ENCODE peak calls at places on chromosome 12, in nine cellular contexts. One of them, this sample, is unnamed.

GRCh38 chr12:9906888-9907287 is 25.3 kb downstream of the CLEC2A start:
- DNase-seq in H7: no peak
- DNase-seq in GDM1: no peak
- DNase-seq in stimulated activated CD4-positive, alpha-beta T cell treated with anti-CD3 and anti-CD28 coated beads, Interleukin-1b, Interleukin-23, amount 100 ng/mL, for 1 hour: no peak
- DNase-seq in activated naive CD4-positive, alpha-beta T cell treated with anti-CD3 and anti-CD28 coated beads, Interleukin-2, amount 50 U/mL, for 16 hours: peak
- DNase-seq in KG1: no peak
- DNase-seq in naive thymus-derived CD8-positive, alpha-beta T cell: peak
- DNase-seq in T-cell: no peak
- DNase-seq in foreskin keratinocyte: peak
- DNase-seq in this sample: no peak

GRCh38 chr12:105882404-105882803 is 256.4 kb downstream of the NUAK1 start:
- DNase-seq in H7: no peak
- DNase-seq in GDM1: no peak
- DNase-seq in stimulated activated CD4-positive, alpha-beta T cell treated with anti-CD3 and anti-CD28 coated beads, Interleukin-1b, Interleukin-23, amount 100 ng/mL, for 1 hour: no peak
- DNase-seq in activated naive CD4-positive, alpha-beta T cell treated with anti-CD3 and anti-CD28 coated beads, Interleukin-2, amount 50 U/mL, for 16 hours: no peak
- DNase-seq in KG1: no peak
- DNase-seq in naive thymus-derived CD8-positive, alpha-beta T cell: no peak
- DNase-seq in T-cell: no peak
- DNase-seq in foreskin keratinocyte: no peak
- DNase-seq in this sample: peak

GRCh38 chr12:65911321-65911720 is 87.0 kb downstream of the HMGA2 start:
- DNase-seq in H7: no peak
- DNase-seq in GDM1: no peak
- DNase-seq in stimulated activated CD4-positive, alpha-beta T cell treated with anti-CD3 and anti-CD28 coated beads, Interleukin-1b, Interleukin-23, amount 100 ng/mL, for 1 hour: no peak
- DNase-seq in activated naive CD4-positive, alpha-beta T cell treated with anti-CD3 and anti-CD28 coated beads, Interleukin-2, amount 50 U/mL, for 16 hours: no peak
- DNase-seq in KG1: no peak
- DNase-seq in naive thymus-derived CD8-positive, alpha-beta T cell: no peak
- DNase-seq in T-cell: no peak
- DNase-seq in foreskin keratinocyte: peak
- DNase-seq in this sample: peak

GRCh38 chr12:109836916-109837315 is 3.7 kb upstream of the TRPV4 start:
- DNase-seq in H7: no peak
- DNase-seq in GDM1: no peak
- DNase-seq in stimulated activated CD4-positive, alpha-beta T cell treated with anti-CD3 and anti-CD28 coated beads, Interleukin-1b, Interleukin-23, amount 100 ng/mL, for 1 hour: no peak
- DNase-seq in activated naive CD4-positive, alpha-beta T cell treated with anti-CD3 and anti-CD28 coated beads, Interleukin-2, amount 50 U/mL, for 16 hours: no peak
- DNase-seq in KG1: no peak
- DNase-seq in naive thymus-derived CD8-positive, alpha-beta T cell: no peak
- DNase-seq in T-cell: no peak
- DNase-seq in foreskin keratinocyte: peak
- DNase-seq in this sample: peak

GRCh38 chr12:130796985-130797686 is 41.9 kb downstream of the STX2 start:
- DNase-seq in H7: no peak
- DNase-seq in GDM1: no peak
- DNase-seq in stimulated activated CD4-positive, alpha-beta T cell treated with anti-CD3 and anti-CD28 coated beads, Interleukin-1b, Interleukin-23, amount 100 ng/mL, for 1 hour: no peak
- DNase-seq in activated naive CD4-positive, alpha-beta T cell treated with anti-CD3 and anti-CD28 coated beads, Interleukin-2, amount 50 U/mL, for 16 hours: peak
- DNase-seq in KG1: no peak
- DNase-seq in naive thymus-derived CD8-positive, alpha-beta T cell: peak
- DNase-seq in T-cell: no peak
- DNase-seq in foreskin keratinocyte: peak
- DNase-seq in this sample: no peak

GRCh38 chr12:89383235-89384049 is 31.1 kb upstream of the DUSP6 start:
- DNase-seq in H7: peak
- DNase-seq in GDM1: no peak
- DNase-seq in stimulated activated CD4-positive, alpha-beta T cell treated with anti-CD3 and anti-CD28 coated beads, Interleukin-1b, Interleukin-23, amount 100 ng/mL, for 1 hour: no peak
- DNase-seq in activated naive CD4-positive, alpha-beta T cell treated with anti-CD3 and anti-CD28 coated beads, Interleukin-2, amount 50 U/mL, for 16 hours: no peak
- DNase-seq in KG1: no peak
- DNase-seq in naive thymus-derived CD8-positive, alpha-beta T cell: no peak
- DNase-seq in T-cell: no peak
- DNase-seq in foreskin keratinocyte: no peak
- DNase-seq in this sample: no peak

GRCh38 chr12:121774968-121775474 is 18.5 kb downstream of the RHOF start:
- DNase-seq in H7: peak
- DNase-seq in GDM1: no peak
- DNase-seq in stimulated activated CD4-positive, alpha-beta T cell treated with anti-CD3 and anti-CD28 coated beads, Interleukin-1b, Interleukin-23, amount 100 ng/mL, for 1 hour: no peak
- DNase-seq in activated naive CD4-positive, alpha-beta T cell treated with anti-CD3 and anti-CD28 coated beads, Interleukin-2, amount 50 U/mL, for 16 hours: no peak
- DNase-seq in KG1: no peak
- DNase-seq in naive thymus-derived CD8-positive, alpha-beta T cell: no peak
- DNase-seq in T-cell: no peak
- DNase-seq in foreskin keratinocyte: no peak
- DNase-seq in this sample: no peak

GRCh38 chr12:11227373-11227772 is 40.6 kb upstream of the TAS2R42 start:
- DNase-seq in H7: no peak
- DNase-seq in GDM1: no peak
- DNase-seq in stimulated activated CD4-positive, alpha-beta T cell treated with anti-CD3 and anti-CD28 coated beads, Interleukin-1b, Interleukin-23, amount 100 ng/mL, for 1 hour: no peak
- DNase-seq in activated naive CD4-positive, alpha-beta T cell treated with anti-CD3 and anti-CD28 coated beads, Interleukin-2, amount 50 U/mL, for 16 hours: no peak
- DNase-seq in KG1: no peak
- DNase-seq in naive thymus-derived CD8-positive, alpha-beta T cell: no peak
- DNase-seq in T-cell: no peak
- DNase-seq in foreskin keratinocyte: no peak
- DNase-seq in this sample: no peak

GRCh38 chr12:13173537-13173936 is 23.0 kb upstream of the EMP1 start:
- DNase-seq in H7: no peak
- DNase-seq in GDM1: no peak
- DNase-seq in stimulated activated CD4-positive, alpha-beta T cell treated with anti-CD3 and anti-CD28 coated beads, Interleukin-1b, Interleukin-23, amount 100 ng/mL, for 1 hour: no peak
- DNase-seq in activated naive CD4-positive, alpha-beta T cell treated with anti-CD3 and anti-CD28 coated beads, Interleukin-2, amount 50 U/mL, for 16 hours: no peak
- DNase-seq in KG1: no peak
- DNase-seq in naive thymus-derived CD8-positive, alpha-beta T cell: no peak
- DNase-seq in T-cell: no peak
- DNase-seq in foreskin keratinocyte: peak
- DNase-seq in this sample: peak

GRCh38 chr12:81668475-81668874 is 90.7 kb downstream of the PPFIA2 start:
- DNase-seq in H7: no peak
- DNase-seq in GDM1: no peak
- DNase-seq in stimulated activated CD4-positive, alpha-beta T cell treated with anti-CD3 and anti-CD28 coated beads, Interleukin-1b, Interleukin-23, amount 100 ng/mL, for 1 hour: no peak
- DNase-seq in activated naive CD4-positive, alpha-beta T cell treated with anti-CD3 and anti-CD28 coated beads, Interleukin-2, amount 50 U/mL, for 16 hours: no peak
- DNase-seq in KG1: no peak
- DNase-seq in naive thymus-derived CD8-positive, alpha-beta T cell: no peak
- DNase-seq in T-cell: no peak
- DNase-seq in foreskin keratinocyte: peak
- DNase-seq in this sample: peak

GRCh38 chr12:33654313-33654712 is 214.7 kb upstream of the SYT10 start:
- DNase-seq in H7: no peak
- DNase-seq in GDM1: no peak
- DNase-seq in stimulated activated CD4-positive, alpha-beta T cell treated with anti-CD3 and anti-CD28 coated beads, Interleukin-1b, Interleukin-23, amount 100 ng/mL, for 1 hour: no peak
- DNase-seq in activated naive CD4-positive, alpha-beta T cell treated with anti-CD3 and anti-CD28 coated beads, Interleukin-2, amount 50 U/mL, for 16 hours: no peak
- DNase-seq in KG1: no peak
- DNase-seq in naive thymus-derived CD8-positive, alpha-beta T cell: no peak
- DNase-seq in T-cell: no peak
- DNase-seq in foreskin keratinocyte: no peak
- DNase-seq in this sample: no peak

GRCh38 chr12:26689281-26689841 is 143.6 kb downstream of the ITPR2 start:
- DNase-seq in H7: no peak
- DNase-seq in GDM1: no peak
- DNase-seq in stimulated activated CD4-positive, alpha-beta T cell treated with anti-CD3 and anti-CD28 coated beads, Interleukin-1b, Interleukin-23, amount 100 ng/mL, for 1 hour: no peak
- DNase-seq in activated naive CD4-positive, alpha-beta T cell treated with anti-CD3 and anti-CD28 coated beads, Interleukin-2, amount 50 U/mL, for 16 hours: no peak
- DNase-seq in KG1: no peak
- DNase-seq in naive thymus-derived CD8-positive, alpha-beta T cell: no peak
- DNase-seq in T-cell: no peak
- DNase-seq in foreskin keratinocyte: no peak
- DNase-seq in this sample: no peak

GRCh38 chr12:107092669-107093546 is 441 bp downstream of the CRY1 start:
- DNase-seq in H7: peak
- DNase-seq in GDM1: no peak
- DNase-seq in stimulated activated CD4-positive, alpha-beta T cell treated with anti-CD3 and anti-CD28 coated beads, Interleukin-1b, Interleukin-23, amount 100 ng/mL, for 1 hour: peak
- DNase-seq in activated naive CD4-positive, alpha-beta T cell treated with anti-CD3 and anti-CD28 coated beads, Interleukin-2, amount 50 U/mL, for 16 hours: peak
- DNase-seq in KG1: peak
- DNase-seq in naive thymus-derived CD8-positive, alpha-beta T cell: peak
- DNase-seq in T-cell: peak
- DNase-seq in foreskin keratinocyte: no peak
- DNase-seq in this sample: no peak

GRCh38 chr12:27780612-27781408 is 774 bp upstream of the MANSC4 start:
- DNase-seq in H7: peak
- DNase-seq in GDM1: no peak
- DNase-seq in stimulated activated CD4-positive, alpha-beta T cell treated with anti-CD3 and anti-CD28 coated beads, Interleukin-1b, Interleukin-23, amount 100 ng/mL, for 1 hour: peak
- DNase-seq in activated naive CD4-positive, alpha-beta T cell treated with anti-CD3 and anti-CD28 coated beads, Interleukin-2, amount 50 U/mL, for 16 hours: peak
- DNase-seq in KG1: no peak
- DNase-seq in naive thymus-derived CD8-positive, alpha-beta T cell: peak
- DNase-seq in T-cell: no peak
- DNase-seq in foreskin keratinocyte: peak
- DNase-seq in this sample: peak

GRCh38 chr12:49233842-49234526 is 30.9 kb upstream of the TUBA1C start:
- DNase-seq in H7: no peak
- DNase-seq in GDM1: peak
- DNase-seq in stimulated activated CD4-positive, alpha-beta T cell treated with anti-CD3 and anti-CD28 coated beads, Interleukin-1b, Interleukin-23, amount 100 ng/mL, for 1 hour: no peak
- DNase-seq in activated naive CD4-positive, alpha-beta T cell treated with anti-CD3 and anti-CD28 coated beads, Interleukin-2, amount 50 U/mL, for 16 hours: peak
- DNase-seq in KG1: peak
- DNase-seq in naive thymus-derived CD8-positive, alpha-beta T cell: no peak
- DNase-seq in T-cell: no peak
- DNase-seq in foreskin keratinocyte: no peak
- DNase-seq in this sample: peak

GRCh38 chr12:19834596-19834995 is 395.3 kb downstream of the AEBP2 start:
- DNase-seq in H7: no peak
- DNase-seq in GDM1: no peak
- DNase-seq in stimulated activated CD4-positive, alpha-beta T cell treated with anti-CD3 and anti-CD28 coated beads, Interleukin-1b, Interleukin-23, amount 100 ng/mL, for 1 hour: no peak
- DNase-seq in activated naive CD4-positive, alpha-beta T cell treated with anti-CD3 and anti-CD28 coated beads, Interleukin-2, amount 50 U/mL, for 16 hours: no peak
- DNase-seq in KG1: no peak
- DNase-seq in naive thymus-derived CD8-positive, alpha-beta T cell: no peak
- DNase-seq in T-cell: no peak
- DNase-seq in foreskin keratinocyte: no peak
- DNase-seq in this sample: no peak

GRCh38 chr12:12776261-12776660 is 9.2 kb upstream of the APOLD1 start:
- DNase-seq in H7: no peak
- DNase-seq in GDM1: no peak
- DNase-seq in stimulated activated CD4-positive, alpha-beta T cell treated with anti-CD3 and anti-CD28 coated beads, Interleukin-1b, Interleukin-23, amount 100 ng/mL, for 1 hour: no peak
- DNase-seq in activated naive CD4-positive, alpha-beta T cell treated with anti-CD3 and anti-CD28 coated beads, Interleukin-2, amount 50 U/mL, for 16 hours: no peak
- DNase-seq in KG1: no peak
- DNase-seq in naive thymus-derived CD8-positive, alpha-beta T cell: no peak
- DNase-seq in T-cell: no peak
- DNase-seq in foreskin keratinocyte: peak
- DNase-seq in this sample: no peak

GRCh38 chr12:113162102-113163029 is 12.8 kb downstream of the CFAP73 start:
- DNase-seq in H7: peak
- DNase-seq in GDM1: no peak
- DNase-seq in stimulated activated CD4-positive, alpha-beta T cell treated with anti-CD3 and anti-CD28 coated beads, Interleukin-1b, Interleukin-23, amount 100 ng/mL, for 1 hour: no peak
- DNase-seq in activated naive CD4-positive, alpha-beta T cell treated with anti-CD3 and anti-CD28 coated beads, Interleukin-2, amount 50 U/mL, for 16 hours: no peak
- DNase-seq in KG1: no peak
- DNase-seq in naive thymus-derived CD8-positive, alpha-beta T cell: no peak
- DNase-seq in T-cell: no peak
- DNase-seq in foreskin keratinocyte: no peak
- DNase-seq in this sample: peak

GRCh38 chr12:53776872-53777271 is 25.1 kb upstream of the CISTR start:
- DNase-seq in H7: no peak
- DNase-seq in GDM1: no peak
- DNase-seq in stimulated activated CD4-positive, alpha-beta T cell treated with anti-CD3 and anti-CD28 coated beads, Interleukin-1b, Interleukin-23, amount 100 ng/mL, for 1 hour: no peak
- DNase-seq in activated naive CD4-positive, alpha-beta T cell treated with anti-CD3 and anti-CD28 coated beads, Interleukin-2, amount 50 U/mL, for 16 hours: no peak
- DNase-seq in KG1: no peak
- DNase-seq in naive thymus-derived CD8-positive, alpha-beta T cell: no peak
- DNase-seq in T-cell: no peak
- DNase-seq in foreskin keratinocyte: no peak
- DNase-seq in this sample: no peak

GRCh38 chr12:53268009-53268636 is at the start of gene ESPL1:
- DNase-seq in H7: peak
- DNase-seq in GDM1: peak
- DNase-seq in stimulated activated CD4-positive, alpha-beta T cell treated with anti-CD3 and anti-CD28 coated beads, Interleukin-1b, Interleukin-23, amount 100 ng/mL, for 1 hour: peak
- DNase-seq in activated naive CD4-positive, alpha-beta T cell treated with anti-CD3 and anti-CD28 coated beads, Interleukin-2, amount 50 U/mL, for 16 hours: peak
- DNase-seq in KG1: peak
- DNase-seq in naive thymus-derived CD8-positive, alpha-beta T cell: peak
- DNase-seq in T-cell: peak
- DNase-seq in foreskin keratinocyte: peak
- DNase-seq in this sample: peak

GRCh38 chr12:121611306-121611705 is 15.0 kb upstream of the ORAI1 start:
- DNase-seq in H7: peak
- DNase-seq in GDM1: no peak
- DNase-seq in stimulated activated CD4-positive, alpha-beta T cell treated with anti-CD3 and anti-CD28 coated beads, Interleukin-1b, Interleukin-23, amount 100 ng/mL, for 1 hour: no peak
- DNase-seq in activated naive CD4-positive, alpha-beta T cell treated with anti-CD3 and anti-CD28 coated beads, Interleukin-2, amount 50 U/mL, for 16 hours: peak
- DNase-seq in KG1: no peak
- DNase-seq in naive thymus-derived CD8-positive, alpha-beta T cell: no peak
- DNase-seq in T-cell: no peak
- DNase-seq in foreskin keratinocyte: no peak
- DNase-seq in this sample: no peak

GRCh38 chr12:69509308-69509736 is 39.1 kb downstream of the FRS2 start:
- DNase-seq in H7: no peak
- DNase-seq in GDM1: no peak
- DNase-seq in stimulated activated CD4-positive, alpha-beta T cell treated with anti-CD3 and anti-CD28 coated beads, Interleukin-1b, Interleukin-23, amount 100 ng/mL, for 1 hour: no peak
- DNase-seq in activated naive CD4-positive, alpha-beta T cell treated with anti-CD3 and anti-CD28 coated beads, Interleukin-2, amount 50 U/mL, for 16 hours: no peak
- DNase-seq in KG1: no peak
- DNase-seq in naive thymus-derived CD8-positive, alpha-beta T cell: no peak
- DNase-seq in T-cell: no peak
- DNase-seq in foreskin keratinocyte: no peak
- DNase-seq in this sample: peak

GRCh38 chr12:113416091-113416754 is 6.0 kb upstream of the SDSL start:
- DNase-seq in H7: no peak
- DNase-seq in GDM1: no peak
- DNase-seq in stimulated activated CD4-positive, alpha-beta T cell treated with anti-CD3 and anti-CD28 coated beads, Interleukin-1b, Interleukin-23, amount 100 ng/mL, for 1 hour: no peak
- DNase-seq in activated naive CD4-positive, alpha-beta T cell treated with anti-CD3 and anti-CD28 coated beads, Interleukin-2, amount 50 U/mL, for 16 hours: no peak
- DNase-seq in KG1: peak
- DNase-seq in naive thymus-derived CD8-positive, alpha-beta T cell: no peak
- DNase-seq in T-cell: no peak
- DNase-seq in foreskin keratinocyte: no peak
- DNase-seq in this sample: no peak

GRCh38 chr12:34404377-34405285 is 382.3 kb downstream of the ALG10 start:
- DNase-seq in H7: peak
- DNase-seq in GDM1: no peak
- DNase-seq in stimulated activated CD4-positive, alpha-beta T cell treated with anti-CD3 and anti-CD28 coated beads, Interleukin-1b, Interleukin-23, amount 100 ng/mL, for 1 hour: no peak
- DNase-seq in activated naive CD4-positive, alpha-beta T cell treated with anti-CD3 and anti-CD28 coated beads, Interleukin-2, amount 50 U/mL, for 16 hours: peak
- DNase-seq in KG1: no peak
- DNase-seq in naive thymus-derived CD8-positive, alpha-beta T cell: no peak
- DNase-seq in T-cell: no peak
- DNase-seq in foreskin keratinocyte: no peak
- DNase-seq in this sample: no peak

GRCh38 chr12:4483885-4484823 is 38.5 kb upstream of the FGF6 start:
- DNase-seq in H7: no peak
- DNase-seq in GDM1: no peak
- DNase-seq in stimulated activated CD4-positive, alpha-beta T cell treated with anti-CD3 and anti-CD28 coated beads, Interleukin-1b, Interleukin-23, amount 100 ng/mL, for 1 hour: no peak
- DNase-seq in activated naive CD4-positive, alpha-beta T cell treated with anti-CD3 and anti-CD28 coated beads, Interleukin-2, amount 50 U/mL, for 16 hours: no peak
- DNase-seq in KG1: no peak
- DNase-seq in naive thymus-derived CD8-positive, alpha-beta T cell: no peak
- DNase-seq in T-cell: no peak
- DNase-seq in foreskin keratinocyte: peak
- DNase-seq in this sample: no peak

GRCh38 chr12:29616664-29617409 is 119.4 kb upstream of the OVCH1 start:
- DNase-seq in H7: no peak
- DNase-seq in GDM1: no peak
- DNase-seq in stimulated activated CD4-positive, alpha-beta T cell treated with anti-CD3 and anti-CD28 coated beads, Interleukin-1b, Interleukin-23, amount 100 ng/mL, for 1 hour: no peak
- DNase-seq in activated naive CD4-positive, alpha-beta T cell treated with anti-CD3 and anti-CD28 coated beads, Interleukin-2, amount 50 U/mL, for 16 hours: no peak
- DNase-seq in KG1: no peak
- DNase-seq in naive thymus-derived CD8-positive, alpha-beta T cell: no peak
- DNase-seq in T-cell: no peak
- DNase-seq in foreskin keratinocyte: peak
- DNase-seq in this sample: peak

GRCh38 chr12:120940799-120941198 is 36.6 kb upstream of the SPPL3 start:
- DNase-seq in H7: no peak
- DNase-seq in GDM1: no peak
- DNase-seq in stimulated activated CD4-positive, alpha-beta T cell treated with anti-CD3 and anti-CD28 coated beads, Interleukin-1b, Interleukin-23, amount 100 ng/mL, for 1 hour: no peak
- DNase-seq in activated naive CD4-positive, alpha-beta T cell treated with anti-CD3 and anti-CD28 coated beads, Interleukin-2, amount 50 U/mL, for 16 hours: no peak
- DNase-seq in KG1: no peak
- DNase-seq in naive thymus-derived CD8-positive, alpha-beta T cell: no peak
- DNase-seq in T-cell: no peak
- DNase-seq in foreskin keratinocyte: no peak
- DNase-seq in this sample: no peak

GRCh38 chr12:2641209-2641608 is 153.6 kb upstream of the FKBP4 start:
- DNase-seq in H7: peak
- DNase-seq in GDM1: no peak
- DNase-seq in stimulated activated CD4-positive, alpha-beta T cell treated with anti-CD3 and anti-CD28 coated beads, Interleukin-1b, Interleukin-23, amount 100 ng/mL, for 1 hour: no peak
- DNase-seq in activated naive CD4-positive, alpha-beta T cell treated with anti-CD3 and anti-CD28 coated beads, Interleukin-2, amount 50 U/mL, for 16 hours: no peak
- DNase-seq in KG1: no peak
- DNase-seq in naive thymus-derived CD8-positive, alpha-beta T cell: no peak
- DNase-seq in T-cell: no peak
- DNase-seq in foreskin keratinocyte: no peak
- DNase-seq in this sample: peak

GRCh38 chr12:20885116-20885515 is 74.6 kb downstream of the SLCO1B3 start:
- DNase-seq in H7: no peak
- DNase-seq in GDM1: no peak
- DNase-seq in stimulated activated CD4-positive, alpha-beta T cell treated with anti-CD3 and anti-CD28 coated beads, Interleukin-1b, Interleukin-23, amount 100 ng/mL, for 1 hour: no peak
- DNase-seq in activated naive CD4-positive, alpha-beta T cell treated with anti-CD3 and anti-CD28 coated beads, Interleukin-2, amount 50 U/mL, for 16 hours: no peak
- DNase-seq in KG1: no peak
- DNase-seq in naive thymus-derived CD8-positive, alpha-beta T cell: no peak
- DNase-seq in T-cell: no peak
- DNase-seq in foreskin keratinocyte: no peak
- DNase-seq in this sample: no peak

GRCh38 chr12:45439039-45439438 is 223.1 kb downstream of the ANO6 start:
- DNase-seq in H7: no peak
- DNase-seq in GDM1: no peak
- DNase-seq in stimulated activated CD4-positive, alpha-beta T cell treated with anti-CD3 and anti-CD28 coated beads, Interleukin-1b, Interleukin-23, amount 100 ng/mL, for 1 hour: no peak
- DNase-seq in activated naive CD4-positive, alpha-beta T cell treated with anti-CD3 and anti-CD28 coated beads, Interleukin-2, amount 50 U/mL, for 16 hours: no peak
- DNase-seq in KG1: no peak
- DNase-seq in naive thymus-derived CD8-positive, alpha-beta T cell: no peak
- DNase-seq in T-cell: no peak
- DNase-seq in foreskin keratinocyte: no peak
- DNase-seq in this sample: peak

GRCh38 chr12:90090929-90091651 is 382.5 kb upstream of the ATP2B1 start:
- DNase-seq in H7: no peak
- DNase-seq in GDM1: no peak
- DNase-seq in stimulated activated CD4-positive, alpha-beta T cell treated with anti-CD3 and anti-CD28 coated beads, Interleukin-1b, Interleukin-23, amount 100 ng/mL, for 1 hour: no peak
- DNase-seq in activated naive CD4-positive, alpha-beta T cell treated with anti-CD3 and anti-CD28 coated beads, Interleukin-2, amount 50 U/mL, for 16 hours: no peak
- DNase-seq in KG1: no peak
- DNase-seq in naive thymus-derived CD8-positive, alpha-beta T cell: no peak
- DNase-seq in T-cell: no peak
- DNase-seq in foreskin keratinocyte: peak
- DNase-seq in this sample: peak

This sample was measured in astrocyte of the spinal cord.